ENCODE peak calls at places on chromosome 9, in ten cellular contexts. I, Z, H, R, Y, W, Q, V, U and G are unnamed samples.

GRCh38 chr9:99092643-99093491 is 12.0 kb upstream of the TGFBR1 start:
- DNase-seq in I (no peak), Z (no peak), H (no peak), R (no peak), Y (no peak), W (no peak), Q (no peak), V (no peak), U (no peak), G (no peak)

GRCh38 chr9:92359380-92360007 is 33.7 kb downstream of the CENPP start:
- DNase-seq in I (no peak), Z (no peak), H (no peak), R (peak), Y (no peak), W (no peak), Q (no peak), V (no peak), U (no peak), G (no peak)

GRCh38 chr9:134983094-134983493 is 65.4 kb upstream of the FCN1 start:
- DNase-seq in I (no peak), Z (no peak), H (no peak), R (no peak), Y (peak), W (no peak), Q (no peak), V (no peak), U (no peak), G (no peak)

GRCh38 chr9:81431662-81432061 is 257.7 kb downstream of the TLE1 start:
- DNase-seq in I (no peak), Z (no peak), H (no peak), R (peak), Y (no peak), W (peak), Q (no peak), V (no peak), U (no peak), G (no peak)

GRCh38 chr9:35258665-35259474 is 97.1 kb downstream of the UNC13B start:
- DNase-seq in I (peak), Z (peak), H (peak), R (peak), Y (peak), W (peak), Q (peak), V (no peak), U (peak), G (peak)

GRCh38 chr9:135015986-135016640 is 71.4 kb upstream of the OLFM1 start:
- DNase-seq in I (no peak), Z (no peak), H (peak), R (no peak), Y (no peak), W (no peak), Q (no peak), V (no peak), U (no peak), G (no peak)

GRCh38 chr9:32737378-32737777 is 46.0 kb upstream of the TMEM215 start:
- DNase-seq in I (no peak), Z (no peak), H (no peak), R (no peak), Y (no peak), W (no peak), Q (no peak), V (no peak), U (no peak), G (no peak)

GRCh38 chr9:37953775-37954437 is 50.0 kb upstream of the SLC25A51 start:
- DNase-seq in I (peak), Z (peak), H (peak), R (peak), Y (no peak), W (peak), Q (no peak), V (no peak), U (no peak), G (peak)

GRCh38 chr9:110763568-110763967 is 95.0 kb downstream of the MUSK start:
- DNase-seq in I (no peak), Z (no peak), H (peak), R (no peak), Y (no peak), W (no peak), Q (no peak), V (no peak), U (no peak), G (no peak)

GRCh38 chr9:98860871-98861293 is 53.4 kb downstream of the GALNT12 start:
- DNase-seq in I (peak), Z (peak), H (peak), R (peak), Y (no peak), W (peak), Q (peak), V (no peak), U (peak), G (no peak)

GRCh38 chr9:15211160-15211993 is 95.6 kb downstream of the TTC39B start:
- DNase-seq in I (peak), Z (peak), H (peak), R (peak), Y (peak), W (peak), Q (peak), V (no peak), U (peak), G (peak)

GRCh38 chr9:88267283-88267682 is 121.0 kb upstream of the SPIN1 start:
- DNase-seq in I (no peak), Z (no peak), H (no peak), R (no peak), Y (no peak), W (no peak), Q (no peak), V (no peak), U (no peak), G (no peak)

GRCh38 chr9:99040911-99041582 is 63.9 kb upstream of the TGFBR1 start:
- DNase-seq in I (no peak), Z (peak), H (peak), R (peak), Y (no peak), W (peak), Q (peak), V (no peak), U (no peak), G (no peak)

GRCh38 chr9:128523199-128523925 is 18.8 kb downstream of the GLE1 start:
- DNase-seq in I (no peak), Z (no peak), H (no peak), R (peak), Y (no peak), W (peak), Q (no peak), V (no peak), U (no peak), G (no peak)

GRCh38 chr9:32703635-32704034 is 68.2 kb upstream of the TAF1L start:
- DNase-seq in I (no peak), Z (peak), H (no peak), R (no peak), Y (no peak), W (no peak), Q (no peak), V (no peak), U (no peak), G (no peak)

GRCh38 chr9:92094655-92095054 is 20.6 kb downstream of the SPTLC1 start:
- DNase-seq in I (no peak), Z (no peak), H (no peak), R (no peak), Y (no peak), W (peak), Q (no peak), V (no peak), U (no peak), G (no peak)

GRCh38 chr9:70935856-70936255 is 185.6 kb downstream of the TRPM3 start:
- DNase-seq in I (no peak), Z (no peak), H (no peak), R (peak), Y (no peak), W (peak), Q (no peak), V (no peak), U (no peak), G (no peak)

GRCh38 chr9:92414566-92414965 is 9.7 kb downstream of the OMD start:
- DNase-seq in I (no peak), Z (no peak), H (no peak), R (no peak), Y (no peak), W (no peak), Q (no peak), V (no peak), U (no peak), G (no peak)

GRCh38 chr9:3478549-3478953 is 47.2 kb downstream of the RFX3 start:
- DNase-seq in I (no peak), Z (no peak), H (peak), R (peak), Y (no peak), W (peak), Q (no peak), V (no peak), U (no peak), G (peak)

GRCh38 chr9:90726215-90726614 is 75.4 kb upstream of the SYK start:
- DNase-seq in I (no peak), Z (no peak), H (no peak), R (no peak), Y (peak), W (no peak), Q (no peak), V (no peak), U (no peak), G (no peak)
- TF ChIP-seq CTCF in I (no peak), Z (no peak), H (peak), R (no peak), Y (peak), W (no peak), Q (no peak), V (no peak), U (no peak), G (peak)

GRCh38 chr9:72579190-72579589 is 57.8 kb downstream of the TMC1 start:
- DNase-seq in I (peak), Z (peak), H (peak), R (peak), Y (no peak), W (peak), Q (peak), V (no peak), U (peak), G (peak)
- TF ChIP-seq CTCF in I (no peak), Z (no peak), H (no peak), R (no peak), Y (no peak), W (no peak), Q (no peak), V (no peak), U (no peak), G (no peak)

DNA sequence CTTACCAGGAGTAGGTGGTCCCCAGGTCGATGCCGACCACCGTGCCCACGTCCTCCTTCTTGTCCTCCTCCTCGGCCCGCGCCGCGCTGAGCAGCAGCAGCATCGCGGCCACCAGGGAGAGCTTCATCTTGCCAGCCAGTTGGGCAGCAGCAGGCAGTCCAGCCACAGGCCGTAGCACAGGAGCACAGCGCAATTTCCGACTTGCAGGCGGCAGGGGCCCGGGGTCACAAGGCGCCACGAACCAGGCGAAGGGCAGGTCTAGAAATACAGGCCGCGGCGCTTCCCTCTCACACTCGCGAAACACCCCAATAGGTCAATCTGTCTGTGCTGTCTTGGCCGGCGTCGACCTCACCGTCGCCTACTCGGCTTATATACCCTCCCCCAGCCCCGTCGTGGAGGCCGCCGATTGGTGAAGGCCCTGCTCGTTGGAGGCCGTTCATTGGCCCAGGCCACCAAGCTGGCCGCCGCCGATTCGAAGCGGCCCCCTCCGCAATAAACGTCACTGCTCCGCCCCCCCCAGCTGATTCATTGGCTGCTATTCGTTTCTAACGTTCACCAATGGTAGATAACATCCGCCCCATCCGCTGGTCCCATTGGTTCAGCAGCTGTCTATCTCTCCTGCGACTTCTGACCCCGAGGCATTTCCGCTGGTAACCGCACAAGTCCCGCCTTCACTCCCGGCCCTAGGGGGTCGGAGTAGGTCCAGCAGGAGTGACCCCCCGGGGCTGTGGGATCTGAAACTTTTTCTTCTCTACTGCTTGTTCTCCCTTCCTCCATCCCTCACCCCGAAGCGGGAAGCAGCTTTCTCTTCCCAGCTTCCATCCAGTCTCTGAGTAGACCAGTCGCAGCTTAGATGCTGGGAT is at the start of gene HSPA5:
- DNase-seq in I (peak), Z (peak), H (peak), R (peak), Y (peak), W (peak), Q (peak), V (peak), U (peak), G (peak)
- TF ChIP-seq CTCF in I (no peak), Z (no peak), H (peak), R (no peak), Y (no peak), W (no peak), Q (no peak), V (no peak), U (no peak), G (no peak)

GRCh38 chr9:96655198-96655851 is at the start of gene PRXL2C:
- DNase-seq in I (peak), Z (peak), H (peak), R (peak), Y (peak), W (peak), Q (peak), V (peak), U (peak), G (peak)

GRCh38 chr9:96649620-96650323 is 5.3 kb downstream of the PRXL2C start:
- DNase-seq in I (peak), Z (no peak), H (no peak), R (no peak), Y (no peak), W (no peak), Q (no peak), V (no peak), U (no peak), G (no peak)

GRCh38 chr9:96651626-96652025 is 3.5 kb downstream of the PRXL2C start:
- DNase-seq in I (no peak), Z (peak), H (no peak), R (peak), Y (no peak), W (peak), Q (no peak), V (no peak), U (no peak), G (no peak)

GRCh38 chr9:96654450-96655197 is 493 bp downstream of the PRXL2C start:
- DNase-seq in I (peak), Z (peak), H (peak), R (peak), Y (peak), W (peak), Q (peak), V (peak), U (peak), G (peak)
- TF ChIP-seq CTCF in I (no peak), Z (peak), H (peak), R (peak), Y (no peak), W (no peak), Q (no peak), V (no peak), U (no peak), G (no peak)